ENCODE peak calls at places on chromosomes 3 and 15, in ten cellular contexts. F is GM23248; D is activated naive CD8-positive, alpha-beta T cell treated with anti-CD3 and anti-CD28 coated beads, Interleukin-2, amount 50 U/mL, for 24 hours; J is T-cell; Z is brain microvascular endothelial cell; S is activated CD4-positive, alpha-beta memory T cell treated with anti-CD3 and anti-CD28 coated beads, Interleukin-2, amount 10 ng/mL, durations not matched to agents 7 days and 5 days; W is type B pancreatic cell; M is stimulated activated CD8-positive, alpha-beta memory T cell treated with anti-CD3 and anti-CD28 coated beads, Interleukin-15, amount 100 ng/mL, for 4 hours; U is NCI-H460; P is adrenal gland. C is an unnamed sample.

GRCh38 chr3:117814975-117815374 is 1105.4 kb downstream of the TUSC7 start:
- DNase-seq in F (peak; percentile 67), D (no peak), J (no peak), Z (no peak), S (no peak), W (no peak), M (no peak), U (no peak), P (no peak), C (no peak)

GRCh38 chr3:157160652-157161480 is 919 bp upstream of the CCNL1 start:
- DNase-seq in F (peak; percentile 98), D (peak; percentile 67), J (peak; percentile 38), Z (peak; percentile 89), S (no peak), W (no peak), M (peak; percentile 36), U (peak; percentile 75), P (peak; percentile 89), C (peak; percentile 68)

GRCh38 chr3:99753268-99753975 is 64.2 kb upstream of the CMSS1 start:
- DNase-seq in F (peak; percentile 86), D (no peak), J (no peak), Z (peak; percentile 69), S (peak; percentile 17), W (no peak), M (no peak), U (peak; percentile 37), P (peak; percentile 17), C (peak; percentile 38)

GRCh38 chr3:142319912-142320311 is 94.5 kb upstream of the GK5 start:
- DNase-seq in F (no peak), D (no peak), J (no peak), Z (no peak), S (no peak), W (no peak), M (no peak), U (no peak), P (no peak), C (no peak)

GRCh38 chr3:159371928-159372327 is 570.1 kb downstream of the MFSD1 start:
- DNase-seq in F (no peak), D (no peak), J (no peak), Z (no peak), S (no peak), W (no peak), M (no peak), U (no peak), P (no peak), C (no peak)

GRCh38 chr3:46642971-46643370 is 30.6 kb downstream of the FAM240A start:
- DNase-seq in F (no peak), D (no peak), J (no peak), Z (no peak), S (no peak), W (no peak), M (no peak), U (no peak), P (no peak), C (no peak)

GRCh38 chr15:40367038-40367672 is 9.1 kb downstream of the DISP2 start:
- DNase-seq in F (no peak), D (no peak), J (no peak), Z (no peak), S (no peak), W (no peak), M (no peak), U (no peak), P (peak; percentile 67), C (no peak)

GRCh38 chr3:188034989-188035388 is 119.0 kb upstream of the LPP start:
- DNase-seq in F (no peak), D (no peak), J (no peak), Z (no peak), S (no peak), W (no peak), M (no peak), U (no peak), P (no peak), C (no peak)

GRCh38 chr3:43034911-43035310 is 55.8 kb downstream of the GASK1A start:
- DNase-seq in F (no peak), D (no peak), J (no peak), Z (no peak), S (no peak), W (no peak), M (no peak), U (no peak), P (no peak), C (no peak)

GRCh38 chr3:9110802-9111201 is 138.6 kb downstream of the SRGAP3 start:
- DNase-seq in F (no peak), D (no peak), J (no peak), Z (no peak), S (no peak), W (no peak), M (no peak), U (no peak), P (no peak), C (no peak)

GRCh38 chr3:108403921-108404320 is 106.5 kb downstream of the MYH15 start:
- DNase-seq in F (peak; percentile 23), D (no peak), J (no peak), Z (no peak), S (no peak), W (no peak), M (no peak), U (no peak), P (no peak), C (no peak)

GRCh38 chr3:87120221-87120620 is 106.9 kb upstream of the CHMP2B start:
- DNase-seq in F (no peak), D (no peak), J (no peak), Z (no peak), S (no peak), W (no peak), M (no peak), U (no peak), P (no peak), C (no peak)

GRCh38 chr3:46131884-46132478 is 76.1 kb downstream of the CCR1 start:
- DNase-seq in F (no peak), D (no peak), J (no peak), Z (no peak), S (no peak), W (no peak), M (no peak), U (no peak), P (no peak), C (no peak)

GRCh38 chr3:63067999-63068645 is 192.9 kb upstream of the CADPS start:
- DNase-seq in F (peak; percentile 72), D (no peak), J (no peak), Z (peak; percentile 31), S (no peak), W (no peak), M (no peak), U (peak; percentile 19), P (no peak), C (peak; percentile 9)

GRCh38 chr3:71585891-71586809 is 2.6 kb upstream of the FOXP1 start:
- DNase-seq in F (peak; percentile 60), D (no peak), J (peak; percentile 22), Z (no peak), S (peak; percentile 18), W (no peak), M (no peak), U (no peak), P (no peak), C (no peak)

GRCh38 chr15:52682776-52683175 is 3.6 kb upstream of the ATOSA start:
- DNase-seq in F (no peak), D (no peak), J (no peak), Z (no peak), S (no peak), W (no peak), M (no peak), U (no peak), P (no peak), C (no peak)

GRCh38 chr3:57892423-57892822 is 115.8 kb upstream of the FLNB start:
- DNase-seq in F (peak; percentile 53), D (no peak), J (no peak), Z (peak; percentile 37), S (no peak), W (no peak), M (no peak), U (no peak), P (no peak), C (no peak)

GRCh38 chr3:48595526-48596121 is 495 bp upstream of the COL7A1 start:
- DNase-seq in F (peak; percentile 97), D (no peak), J (no peak), Z (peak; percentile 68), S (no peak), W (no peak), M (no peak), U (no peak), P (peak; percentile 56), C (no peak)

GRCh38 chr15:65101418-65101890 is 13.5 kb downstream of the UBAP1L start:
- DNase-seq in F (peak; percentile 68), D (peak; percentile 73), J (no peak), Z (peak; percentile 65), S (peak; percentile 57), W (no peak), M (no peak), U (peak; percentile 41), P (peak; percentile 69), C (peak; percentile 92)

GRCh38 chr15:61660579-61660978 is 399.7 kb downstream of the VPS13C start:
- DNase-seq in F (peak; percentile 84), D (no peak), J (no peak), Z (peak; percentile 28), S (no peak), W (no peak), M (no peak), U (no peak), P (no peak), C (no peak)

GRCh38 chr3:107946700-107947099 is 144.1 kb downstream of the CD47 start:
- DNase-seq in F (no peak), D (no peak), J (no peak), Z (no peak), S (no peak), W (no peak), M (no peak), U (no peak), P (no peak), C (no peak)

GRCh38 chr15:62647195-62647865 is 395.2 kb upstream of the TPM1 start:
- DNase-seq in F (peak; percentile 78), D (no peak), J (no peak), Z (peak; percentile 74), S (no peak), W (no peak), M (no peak), U (peak; percentile 74), P (peak; percentile 81), C (no peak)

GRCh38 chr15:29889545-29890329 is 67.5 kb upstream of the TJP1 start:
- DNase-seq in F (peak; percentile 39), D (no peak), J (no peak), Z (no peak), S (no peak), W (no peak), M (no peak), U (no peak), P (no peak), C (no peak)

GRCh38 chr15:80778964-80779657 is at the start of gene CEMIP:
- DNase-seq in F (peak; percentile 92), D (peak; percentile 73), J (no peak), Z (peak; percentile 61), S (peak; percentile 60), W (peak; percentile 91), M (no peak), U (peak; percentile 51), P (peak; percentile 74), C (peak; percentile 86)

C was measured in HuH-7.5.